ENCODE peak calls at places on chromosome 17, in seven cellular contexts. G, Z, F, J, O, Q and E are unnamed samples.
A peak's percentile ranks its signal among the peaks of the same experiment; 100 is the strongest.

GRCh38 chr17:32496348-32497078 is 9.7 kb downstream of the CDK5R1 start:
- DNase-seq in F (no peak), J (peak; percentile 68), Q (no peak), G (no peak), Z (peak; percentile 91), O (no peak), E (no peak)

GRCh38 chr17:36679815-36680467 is 78.6 kb downstream of the MRM1 start:
- DNase-seq in J (no peak), Z (no peak), Q (no peak), O (no peak), F (no peak), G (no peak), E (no peak)

GRCh38 chr17:65394811-65395472 is 166.5 kb downstream of the AXIN2 start:
- DNase-seq in J (no peak), Q (no peak), Z (no peak), G (no peak), F (no peak), O (no peak), E (no peak)

GRCh38 chr17:48597775-48598631 is 4.4 kb upstream of the HOXB5 start:
- DNase-seq in Q (peak; percentile 31), F (peak; percentile 56), J (peak; percentile 96), Z (peak; percentile 80), O (no peak), G (peak; percentile 55), E (no peak)

GRCh38 chr17:33106525-33107162 is 115.0 kb downstream of the SPACA3 start:
- DNase-seq in Q (no peak), G (no peak), O (no peak), Z (peak; percentile 5), J (no peak), F (no peak), E (no peak)

GRCh38 chr17:65664296-65664695 is 102.8 kb upstream of the AXIN2 start:
- DNase-seq in O (no peak), G (no peak), Z (peak; percentile 41), J (peak; percentile 18), Q (no peak), F (no peak), E (no peak)

GRCh38 chr17:883586-883962 is 96.0 kb downstream of the NXN start:
- DNase-seq in F (no peak), Z (no peak), J (no peak), G (no peak), O (no peak), Q (no peak), E (no peak)

GRCh38 chr17:73003487-73003886 is 89.0 kb downstream of the SLC39A11 start:
- DNase-seq in Z (peak; percentile 8), G (no peak), O (no peak), Q (no peak), F (no peak), J (no peak), E (no peak)

GRCh38 chr17:66976781-66977201 is 12.3 kb downstream of the CACNG4 start:
- DNase-seq in Q (no peak), G (no peak), J (no peak), O (no peak), F (no peak), Z (no peak), E (no peak)

GRCh38 chr17:81153340-81153803 is 11.9 kb upstream of the PVALEF start:
- DNase-seq in O (peak; percentile 13), J (peak; percentile 18), Z (peak; percentile 80), G (no peak), F (no peak), Q (no peak), E (no peak)

GRCh38 chr17:37461668-37462067 is 28.0 kb upstream of the DUSP14 start:
- DNase-seq in Q (no peak), J (no peak), Z (peak; percentile 33), F (no peak), G (no peak), O (no peak), E (no peak)

GRCh38 chr17:40095944-40096791 is 4.2 kb downstream of the NR1D1 start:
- DNase-seq in F (peak; percentile 49), Q (peak; percentile 68), O (peak; percentile 89), G (peak; percentile 77), Z (peak; percentile 33), J (no peak), E (no peak)

GRCh38 chr17:6654816-6655731 is 3.5 kb downstream of the C17orf100 start:
- DNase-seq in F (no peak), Q (no peak), Z (no peak), G (no peak), J (no peak), O (no peak), E (no peak)

GRCh38 chr17:35486920-35487727 is 38.6 kb upstream of the SLFN13 start:
- DNase-seq in Q (peak; percentile 55), Z (peak; percentile 91), J (peak; percentile 58), O (peak; percentile 61), F (peak; percentile 52), G (no peak), E (no peak)

GRCh38 chr17:28717578-28718316 is at the start of gene RAB34:
- DNase-seq in O (no peak), Z (peak; percentile 89), Q (no peak), F (peak; percentile 87), J (peak; percentile 92), G (no peak), E (no peak)

GRCh38 chr17:73083432-73083831 is 9.1 kb downstream of the SLC39A11 start:
- DNase-seq in Q (no peak), O (no peak), F (no peak), G (no peak), Z (no peak), J (no peak), E (no peak)

GRCh38 chr17:74042744-74043486 is 160.6 kb upstream of the RPL38 start:
- DNase-seq in J (peak; percentile 31), Z (peak; percentile 99), G (no peak), O (no peak), F (peak; percentile 33), Q (no peak), E (no peak)

GRCh38 chr17:81518785-81519283 is 6.2 kb upstream of the ACTG1 start:
- DNase-seq in F (peak; percentile 55), J (no peak), Q (no peak), O (no peak), G (peak; percentile 63), Z (peak; percentile 79), E (no peak)

GRCh38 chr17:44493339-44493738 is 9.9 kb downstream of the GPATCH8 start:
- DNase-seq in J (no peak), Z (no peak), G (no peak), F (no peak), Q (no peak), O (no peak), E (no peak)

GRCh38 chr17:48997827-48998556 is 807 bp downstream of the IGF2BP1 start:
- DNase-seq in O (no peak), G (peak; percentile 35), J (no peak), F (no peak), Q (no peak), Z (no peak), E (no peak)

GRCh38 chr17:48054238-48055185 is 6.4 kb downstream of the NFE2L1 start:
- DNase-seq in Q (no peak), O (no peak), J (peak; percentile 86), Z (peak; percentile 88), F (peak; percentile 83), G (no peak), E (no peak)

GRCh38 chr17:10797848-10798328 is 6.0 kb downstream of the TMEM238L start:
- DNase-seq in O (no peak), J (no peak), Q (no peak), F (no peak), G (no peak), Z (no peak), E (no peak)

GRCh38 chr17:10798910-10799309 is 5.0 kb downstream of the TMEM238L start:
- DNase-seq in Z (no peak), Q (no peak), G (no peak), J (no peak), O (no peak), F (no peak), E (no peak)

GRCh38 chr17:10802487-10803284 is 1.2 kb downstream of the TMEM238L start:
- DNase-seq in Q (no peak), G (no peak), F (no peak), Z (no peak), O (no peak), J (no peak), E (no peak)

GRCh38 chr17:10798332-10798749 is 5.6 kb downstream of the TMEM238L start:
- DNase-seq in G (no peak), F (no peak), Q (no peak), O (no peak), J (no peak), Z (no peak), E (no peak)

GRCh38 chr17:10799407-10799806 is 4.5 kb downstream of the TMEM238L start:
- DNase-seq in F (no peak), Q (no peak), G (no peak), J (no peak), Z (no peak), O (no peak), E (no peak)
- H3K4me3 ChIP-seq in F (no peak overlapping the region), Q (no peak overlapping the region), G (no peak overlapping the region), J (no peak overlapping the region), Z (no peak overlapping the region), O (no peak overlapping the region), E (no peak overlapping the region)

GRCh38 chr17:60247836-60248461 is 98.2 kb downstream of the CA4 start:
- DNase-seq in G (no peak), O (no peak), Q (no peak), Z (no peak), J (no peak), F (no peak), E (no peak)

GRCh38 chr17:60248618-60249516 is 99.1 kb downstream of the CA4 start:
- DNase-seq in Q (no peak), G (no peak), O (no peak), F (no peak), Z (no peak), J (no peak), E (no peak)

GRCh38 chr17:60253048-60253447 is 103.3 kb downstream of the CA4 start:
- DNase-seq in Q (no peak), J (no peak), F (no peak), O (no peak), Z (peak; percentile 13), G (no peak), E (no peak)

GRCh38 chr17:60252459-60252858 is 102.7 kb downstream of the CA4 start:
- DNase-seq in Q (no peak), Z (no peak), G (no peak), O (no peak), J (no peak), F (no peak), E (no peak)

DNA sequence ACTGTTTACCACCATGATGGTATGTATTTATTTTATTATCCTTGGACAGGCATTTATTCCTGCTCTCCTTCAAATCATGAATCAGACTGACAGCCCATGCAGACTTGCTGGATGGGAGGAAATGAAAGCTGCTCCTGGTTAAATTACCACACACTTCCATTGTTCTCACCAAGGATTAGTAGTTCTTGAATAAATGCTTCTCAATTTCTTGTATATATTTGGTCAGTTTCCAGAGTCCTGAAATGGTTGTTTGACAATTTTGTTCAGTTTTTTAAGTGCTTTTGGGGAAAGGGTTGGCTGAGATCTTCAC is 99.7 kb downstream of the CA4 start:
- DNase-seq in G (no peak), O (no peak), Z (no peak), Q (no peak), J (no peak), F (no peak), E (no peak)
- H3K36me3 ChIP-seq in G (peaks cover 14% of the 10 kb centered on the region), O (no peaks in the 10 kb centered on the region), Z (peaks cover 63% of the 10 kb centered on the region), Q (no peaks in the 10 kb centered on the region), J (peaks cover 3% of the 10 kb centered on the region), F (no peaks in the 10 kb centered on the region), E (no peaks in the 10 kb centered on the region)

GRCh38 chr17:2928294-2928890 is 132.2 kb downstream of the RAP1GAP2 start:
- DNase-seq in G (no peak), Q (no peak), F (no peak), Z (no peak), O (no peak), J (no peak), E (no peak)
- H3K4me1 ChIP-seq in G (peaks cover 42% of the 10 kb centered on the region), Q (peaks cover 7% of the 10 kb centered on the region), F (no peaks in the 10 kb centered on the region), Z (peaks cover 15% of the 10 kb centered on the region), O (peaks cover 3% of the 10 kb centered on the region), J (no peaks in the 10 kb centered on the region), E (peaks cover 4% of the 10 kb centered on the region)

GRCh38 chr17:57894848-57895247 is 45.0 kb upstream of the MRPS23 start:
- DNase-seq in G (no peak), Z (no peak), O (no peak), F (no peak), J (no peak), Q (no peak), E (no peak)
- H3K4me3 ChIP-seq in G (no peak overlapping the region), Z (no peak overlapping the region), O (no peak overlapping the region), F (no peak overlapping the region), J (no peak overlapping the region), Q (no peak overlapping the region), E (no peak overlapping the region)